ENCODE peak calls at places on chromosomes 16 and 17, in six cellular contexts. T is posterior cingulate gyrus, E is ACHN, F is left ventricle myocardium inferior, S is NCI-H2171 treated with DMSO at 0.1 percent for 48 hours, N is sigmoid colon. B is an unnamed sample.

GRCh38 chr16:86812363-86812970 is 234.1 kb downstream of the FOXL1 start:
- DNase-seq in T (no peak), E (no peak), F (no peak), S (no peak), N (peak), B (no peak)

GRCh38 chr16:85616608-85617311 is 3.6 kb downstream of the GSE1 start:
- DNase-seq in T (no peak), E (no peak), F (peak), S (no peak), N (no peak), B (no peak)

GRCh38 chr17:82204831-82205719 is 7.6 kb downstream of the CCDC57 start:
- DNase-seq in T (no peak), E (peak), F (no peak), S (peak), N (no peak), B (no peak)

GRCh38 chr17:80964231-80964856 is 27.3 kb upstream of the CHMP6 start:
- DNase-seq in T (no peak), E (no peak), F (no peak), S (no peak), N (no peak), B (peak)

GRCh38 chr16:3762080-3762750 is 44.9 kb upstream of the TRAP1 start:
- DNase-seq in T (no peak), E (no peak), F (no peak), S (no peak), N (no peak), B (no peak)

GRCh38 chr17:34391241-34391640 is 28.2 kb upstream of the CCL1 start:
- DNase-seq in T (no peak), E (no peak), F (no peak), S (no peak), N (no peak), B (no peak)

GRCh38 chr16:86446279-86446678 is 64.0 kb upstream of the FOXF1 start:
- DNase-seq in T (no peak), E (no peak), F (no peak), S (no peak), N (no peak), B (no peak)

GRCh38 chr16:79213214-79213613 is 387.3 kb downstream of the MAF start:
- DNase-seq in T (no peak), E (no peak), F (no peak), S (no peak), N (no peak), B (no peak)

GRCh38 chr17:77693776-77694175 is 264.7 kb upstream of the TNRC6C start:
- DNase-seq in T (no peak), E (no peak), F (no peak), S (no peak), N (no peak), B (peak)

GRCh38 chr17:58303981-58304734 is 23.4 kb upstream of the MPO start:
- DNase-seq in T (no peak), E (peak), F (peak), S (peak), N (peak), B (no peak)

GRCh38 chr16:1775846-1776671 is 3.1 kb upstream of the MRPS34 start:
- DNase-seq in T (no peak), E (no peak), F (no peak), S (peak), N (no peak), B (no peak)

GRCh38 chr16:66097746-66098145 is 268.7 kb upstream of the CDH5 start:
- DNase-seq in T (no peak), E (no peak), F (no peak), S (no peak), N (no peak), B (no peak)

GRCh38 chr16:1057252-1057932 is 15.2 kb upstream of the SSTR5 start:
- DNase-seq in T (no peak), E (peak), F (no peak), S (peak), N (no peak), B (no peak)

GRCh38 chr17:12512712-12513355 is 152.9 kb upstream of the MYOCD start:
- DNase-seq in T (no peak), E (no peak), F (no peak), S (no peak), N (no peak), B (no peak)

GRCh38 chr17:34114174-34114573 is 140.9 kb upstream of the CCL2 start:
- DNase-seq in T (no peak), E (no peak), F (no peak), S (no peak), N (no peak), B (no peak)

GRCh38 chr16:69084301-69084700 is 21.2 kb upstream of the HAS3 start:
- DNase-seq in T (no peak), E (no peak), F (no peak), S (no peak), N (no peak), B (no peak)

GRCh38 chr16:78096386-78096785 is 3.1 kb upstream of the WWOX start:
- DNase-seq in T (no peak), E (no peak), F (no peak), S (no peak), N (no peak), B (no peak)

GRCh38 chr17:56595831-56596740 is 2.6 kb downstream of the NOG start:
- DNase-seq in T (no peak), E (peak), F (no peak), S (peak), N (no peak), B (no peak)

GRCh38 chr17:16251556-16251955 is 34.5 kb downstream of the PIGL start:
- DNase-seq in T (no peak), E (no peak), F (no peak), S (no peak), N (no peak), B (no peak)

GRCh38 chr16:4090476-4090875 is 25.8 kb downstream of the ADCY9 start:
- DNase-seq in T (peak), E (no peak), F (peak), S (no peak), N (no peak), B (no peak)

GRCh38 chr17:31663576-31663975 is 195.5 kb downstream of the COPRS start:
- DNase-seq in T (no peak), E (peak), F (no peak), S (no peak), N (no peak), B (no peak)

GRCh38 chr17:7650509-7651096 is at the start of gene ATP1B2:
- DNase-seq in T (peak), E (peak), F (peak), S (peak), N (peak), B (no peak)

GRCh38 chr17:29155235-29155965 is 24.8 kb downstream of the MYO18A start:
- DNase-seq in T (no peak), E (peak), F (no peak), S (no peak), N (no peak), B (no peak)

GRCh38 chr17:74412581-74412980 is 19.3 kb upstream of the GPRC5C start:
- DNase-seq in T (no peak), E (no peak), F (no peak), S (no peak), N (no peak), B (no peak)

GRCh38 chr16:53988136-53988535 is 284.2 kb downstream of the FTO start:
- DNase-seq in T (no peak), E (no peak), F (no peak), S (no peak), N (no peak), B (no peak)

GRCh38 chr16:72467157-72467759 is 295.3 kb upstream of the PMFBP1 start:
- DNase-seq in T (no peak), E (peak), F (no peak), S (peak), N (no peak), B (no peak)

GRCh38 chr16:75462804-75463203 is 1.7 kb downstream of the TMEM170A start:
- DNase-seq in T (no peak), E (no peak), F (no peak), S (no peak), N (no peak), B (no peak)

GRCh38 chr16:23434380-23434779 is 18.6 kb downstream of the COG7 start:
- DNase-seq in T (no peak), E (peak), F (no peak), S (peak), N (no peak), B (no peak)

GRCh38 chr17:1153795-1154546 is 25.8 kb downstream of the ABR start:
- DNase-seq in T (peak), E (no peak), F (peak), S (peak), N (peak), B (no peak)

GRCh38 chr17:50689251-50689650 is 18.5 kb downstream of the ANKRD40 start:
- DNase-seq in T (no peak), E (peak), F (no peak), S (peak), N (no peak), B (no peak)

GRCh38 chr16:24070851-24071250 is 185.3 kb upstream of the CACNG3 start:
- DNase-seq in T (no peak), E (peak), F (no peak), S (peak), N (no peak), B (no peak)

GRCh38 chr17:17514361-17514992 is 18.3 kb upstream of the RASD1 start:
- DNase-seq in T (peak), E (no peak), F (peak), S (peak), N (no peak), B (peak)

GRCh38 chr16:70738083-70738977 is 52.5 kb upstream of the MTSS2 start:
- DNase-seq in T (peak), E (peak), F (peak), S (no peak), N (peak), B (no peak)

GRCh38 chr16:69482410-69482951 is 58.1 kb downstream of the CYB5B start:
- DNase-seq in T (no peak), E (peak), F (peak), S (peak), N (peak), B (no peak)

GRCh38 chr17:17179371-17179827 is 26.7 kb downstream of the PLD6 start:
- DNase-seq in T (no peak), E (no peak), F (no peak), S (no peak), N (no peak), B (no peak)

GRCh38 chr17:28908640-28909098 is 5.8 kb upstream of the DHRS13 start:
- DNase-seq in T (peak), E (no peak), F (no peak), S (no peak), N (peak), B (no peak)

GRCh38 chr17:42097691-42098661 is at the start of gene ZNF385C:
- DNase-seq in T (no peak), E (no peak), F (no peak), S (peak), N (no peak), B (no peak)

GRCh38 chr16:79874391-79874790 is 273.9 kb upstream of the MAF start:
- DNase-seq in T (no peak), E (no peak), F (peak), S (no peak), N (peak), B (no peak)

GRCh38 chr16:31477220-31478216 is 5.4 kb upstream of the SLC5A2 start:
- DNase-seq in T (no peak), E (no peak), F (no peak), S (no peak), N (no peak), B (peak)